ENCODE peak calls at places on chromosome 20, in nine cellular contexts. G is NCI-H1092 treated with DMSO at 0.1 percent for 48 hours; P is Calu3; V is GM04504; F is T follicular helper cell; D is ACHN; W is central memory CD4-positive, alpha-beta T cell; N is HFF-Myc; M is SW 1271. H is an unnamed sample.

GRCh38 chr20:60202046-60202445 is 243.8 kb downstream of the CDH26 start:
- DNase-seq in W (no peak), P (no peak), V (no peak), N (no peak), F (no peak), G (no peak), M (no peak), D (no peak), H (no peak)

GRCh38 chr20:13333793-13334192 is 112.7 kb downstream of the ISM1 start:
- DNase-seq in M (no peak), V (no peak), D (no peak), G (peak; percentile 84), P (no peak), N (no peak), W (no peak), F (no peak), H (no peak)

GRCh38 chr20:16368645-16369292 is 204.5 kb downstream of the KIF16B start:
- DNase-seq in F (no peak), W (no peak), M (no peak), G (no peak), V (no peak), P (no peak), N (no peak), D (no peak), H (no peak)

GRCh38 chr20:53216856-53217576 is 244.9 kb downstream of the TSHZ2 start:
- DNase-seq in V (no peak), N (peak; percentile 2), F (peak; percentile 70), M (no peak), P (peak; percentile 92), D (peak; percentile 41), G (peak; percentile 58), W (peak; percentile 66), H (no peak)

GRCh38 chr20:40080059-40080652 is 608.9 kb downstream of the MAFB start:
- DNase-seq in D (no peak), F (no peak), M (no peak), P (no peak), G (no peak), V (no peak), W (no peak), N (no peak), H (no peak)

GRCh38 chr20:46174469-46175126 is 56.5 kb downstream of the CD40 start:
- DNase-seq in V (peak; percentile 7), W (peak; percentile 47), P (peak; percentile 84), F (peak; percentile 55), G (peak; percentile 34), D (no peak), M (no peak), N (no peak), H (no peak)

GRCh38 chr20:45592574-45593189 is 13.6 kb upstream of the WFDC8 start:
- DNase-seq in M (peak; percentile 20), V (peak; percentile 23), G (peak; percentile 11), F (no peak), D (peak; percentile 66), N (peak; percentile 59), P (peak; percentile 63), W (peak; percentile 1), H (no peak)

GRCh38 chr20:1313236-1313964 is 15.5 kb downstream of the SDCBP2 start:
- DNase-seq in M (peak; percentile 27), W (peak; percentile 49), G (peak; percentile 73), V (no peak), N (no peak), F (peak; percentile 51), P (peak; percentile 61), D (peak; percentile 59), H (no peak)

H was measured in BJ.